ENCODE peak calls at places on chromosome 2, in six cellular contexts. One of them, this sample, is unnamed.

GRCh38 chr2:38528008-38528442 is 74.7 kb downstream of the HNRNPLL start:
- DNase-seq in ELR: peak
- DNase-seq in NT2/D1: peak
- DNase-seq in RCC 7860: peak
- DNase-seq in sigmoid colon: no peak
- DNase-seq in stimulated activated CD8-positive, alpha-beta memory T cell treated with anti-CD3 and anti-CD28 coated beads, Interleukin-12 subunit alpha, Interleukin-12 subunit beta, amount 100 ng/mL, for 1 hour: no peak
- DNase-seq in this sample: no peak

GRCh38 chr2:72118386-72118785 is 29.3 kb downstream of the CYP26B1 start:
- DNase-seq in ELR: no peak
- DNase-seq in NT2/D1: no peak
- DNase-seq in RCC 7860: no peak
- DNase-seq in sigmoid colon: no peak
- DNase-seq in stimulated activated CD8-positive, alpha-beta memory T cell treated with anti-CD3 and anti-CD28 coated beads, Interleukin-12 subunit alpha, Interleukin-12 subunit beta, amount 100 ng/mL, for 1 hour: no peak
- DNase-seq in this sample: no peak

GRCh38 chr2:137837830-137838229 is 126.4 kb upstream of the HNMT start:
- DNase-seq in ELR: no peak
- DNase-seq in NT2/D1: no peak
- DNase-seq in RCC 7860: no peak
- DNase-seq in sigmoid colon: no peak
- DNase-seq in stimulated activated CD8-positive, alpha-beta memory T cell treated with anti-CD3 and anti-CD28 coated beads, Interleukin-12 subunit alpha, Interleukin-12 subunit beta, amount 100 ng/mL, for 1 hour: no peak
- DNase-seq in this sample: no peak

GRCh38 chr2:127101756-127102463 is 5.0 kb downstream of the BIN1 start:
- DNase-seq in ELR: no peak
- DNase-seq in NT2/D1: no peak
- DNase-seq in RCC 7860: no peak
- DNase-seq in sigmoid colon: peak
- DNase-seq in stimulated activated CD8-positive, alpha-beta memory T cell treated with anti-CD3 and anti-CD28 coated beads, Interleukin-12 subunit alpha, Interleukin-12 subunit beta, amount 100 ng/mL, for 1 hour: no peak
- DNase-seq in this sample: no peak

GRCh38 chr2:17539993-17540812 is at the start of gene VSNL1:
- DNase-seq in ELR: no peak
- DNase-seq in NT2/D1: peak
- DNase-seq in RCC 7860: no peak
- DNase-seq in sigmoid colon: peak
- DNase-seq in stimulated activated CD8-positive, alpha-beta memory T cell treated with anti-CD3 and anti-CD28 coated beads, Interleukin-12 subunit alpha, Interleukin-12 subunit beta, amount 100 ng/mL, for 1 hour: no peak
- DNase-seq in this sample: peak

GRCh38 chr2:30511122-30512083 is 64.4 kb downstream of the LCLAT1 start:
- DNase-seq in ELR: peak
- DNase-seq in NT2/D1: peak
- DNase-seq in RCC 7860: no peak
- DNase-seq in sigmoid colon: peak
- DNase-seq in stimulated activated CD8-positive, alpha-beta memory T cell treated with anti-CD3 and anti-CD28 coated beads, Interleukin-12 subunit alpha, Interleukin-12 subunit beta, amount 100 ng/mL, for 1 hour: no peak
- DNase-seq in this sample: peak

GRCh38 chr2:33000986-33001385 is 54.2 kb downstream of the LTBP1 start:
- DNase-seq in ELR: peak
- DNase-seq in NT2/D1: no peak
- DNase-seq in RCC 7860: no peak
- DNase-seq in sigmoid colon: no peak
- DNase-seq in stimulated activated CD8-positive, alpha-beta memory T cell treated with anti-CD3 and anti-CD28 coated beads, Interleukin-12 subunit alpha, Interleukin-12 subunit beta, amount 100 ng/mL, for 1 hour: no peak
- DNase-seq in this sample: no peak

GRCh38 chr2:43898134-43898957 is 59.6 kb downstream of the ABCG8 start:
- DNase-seq in ELR: peak
- DNase-seq in NT2/D1: no peak
- DNase-seq in RCC 7860: no peak
- DNase-seq in sigmoid colon: no peak
- DNase-seq in stimulated activated CD8-positive, alpha-beta memory T cell treated with anti-CD3 and anti-CD28 coated beads, Interleukin-12 subunit alpha, Interleukin-12 subunit beta, amount 100 ng/mL, for 1 hour: no peak
- DNase-seq in this sample: peak

GRCh38 chr2:41854227-41854626 is 193.6 kb upstream of the PKDCC start:
- DNase-seq in ELR: peak
- DNase-seq in NT2/D1: no peak
- DNase-seq in RCC 7860: peak
- DNase-seq in sigmoid colon: no peak
- DNase-seq in stimulated activated CD8-positive, alpha-beta memory T cell treated with anti-CD3 and anti-CD28 coated beads, Interleukin-12 subunit alpha, Interleukin-12 subunit beta, amount 100 ng/mL, for 1 hour: no peak
- DNase-seq in this sample: no peak